ENCODE peak calls at places on chromosomes 4 and X, in eight cellular contexts. I is fibroblast of pulmonary artery, N is HFF-Myc, P is astrocyte, Y is aorta, Z is GM12865, K is H7, F is iPS DF 6.9. C is an unnamed sample.

GRCh38 chr4:101232074-101232776 is 115.1 kb downstream of the PPP3CA start:
- DNase-seq in Z (peak), K (no peak), N (no peak), P (peak), F (no peak), I (peak), Y (peak), C (no peak)

GRCh38 chr4:183249854-183250253 is 70.2 kb downstream of the CLDN22 start:
- DNase-seq in Y (no peak), N (peak), P (peak), K (no peak), I (peak), F (no peak), Z (peak), C (peak)

GRCh38 chr4:121679267-121679666 is 17.5 kb downstream of the ANXA5 start:
- DNase-seq in F (no peak), N (no peak), K (no peak), Z (no peak), Y (no peak), P (peak), I (no peak), C (no peak)

GRCh38 chr4:24850669-24851068 is 55.3 kb downstream of the SOD3 start:
- DNase-seq in Y (peak), I (peak), N (peak), K (no peak), F (no peak), Z (no peak), P (peak), C (no peak)

GRCh38 chr4:139668036-139668435 is 2.4 kb downstream of the MGST2 start:
- DNase-seq in I (no peak), N (no peak), P (no peak), Z (no peak), F (no peak), Y (no peak), K (no peak), C (no peak)

GRCh38 chr4:2251073-2251794 is 9.3 kb upstream of the HAUS3 start:
- DNase-seq in N (no peak), Y (no peak), K (peak), F (no peak), P (no peak), I (no peak), Z (no peak), C (no peak)

GRCh38 chr4:152220201-152220666 is 315.7 kb downstream of the FBXW7 start:
- DNase-seq in Y (no peak), P (peak), N (no peak), F (no peak), I (no peak), K (no peak), Z (peak), C (no peak)

GRCh38 chrX:106932492-106932923 is 12.3 kb downstream of the CLDN2 start:
- DNase-seq in P (peak), Z (no peak), I (peak), Y (no peak), F (no peak), N (no peak), K (no peak), C (no peak)

GRCh38 chr4:167020410-167020809 is 213.9 kb downstream of the SPOCK3 start:
- DNase-seq in F (no peak), N (no peak), Z (peak), K (no peak), P (no peak), I (peak), Y (no peak), C (peak)

GRCh38 chr4:42627887-42628646 is 28.8 kb downstream of the ATP8A1 start:
- DNase-seq in F (no peak), K (no peak), I (peak), Z (peak), N (no peak), Y (peak), P (no peak), C (peak)

GRCh38 chr4:166165829-166166420 is 292.9 kb downstream of the TLL1 start:
- DNase-seq in F (peak), P (peak), N (peak), K (peak), Y (no peak), Z (peak), I (peak), C (peak)

GRCh38 chrX:103061486-103061885 is 2.5 kb downstream of the BEX1 start:
- DNase-seq in F (no peak), Z (no peak), K (no peak), P (no peak), I (no peak), N (no peak), Y (no peak), C (no peak)

GRCh38 chrX:103066606-103067005 is 2.6 kb upstream of the BEX1 start:
- DNase-seq in P (peak), F (no peak), Y (no peak), N (no peak), I (peak), K (no peak), Z (no peak), C (no peak)

GRCh38 chrX:103063918-103064434 is at the start of gene BEX1:
- DNase-seq in N (no peak), Y (no peak), Z (no peak), F (no peak), K (peak), P (peak), I (peak), C (peak)

DNA sequence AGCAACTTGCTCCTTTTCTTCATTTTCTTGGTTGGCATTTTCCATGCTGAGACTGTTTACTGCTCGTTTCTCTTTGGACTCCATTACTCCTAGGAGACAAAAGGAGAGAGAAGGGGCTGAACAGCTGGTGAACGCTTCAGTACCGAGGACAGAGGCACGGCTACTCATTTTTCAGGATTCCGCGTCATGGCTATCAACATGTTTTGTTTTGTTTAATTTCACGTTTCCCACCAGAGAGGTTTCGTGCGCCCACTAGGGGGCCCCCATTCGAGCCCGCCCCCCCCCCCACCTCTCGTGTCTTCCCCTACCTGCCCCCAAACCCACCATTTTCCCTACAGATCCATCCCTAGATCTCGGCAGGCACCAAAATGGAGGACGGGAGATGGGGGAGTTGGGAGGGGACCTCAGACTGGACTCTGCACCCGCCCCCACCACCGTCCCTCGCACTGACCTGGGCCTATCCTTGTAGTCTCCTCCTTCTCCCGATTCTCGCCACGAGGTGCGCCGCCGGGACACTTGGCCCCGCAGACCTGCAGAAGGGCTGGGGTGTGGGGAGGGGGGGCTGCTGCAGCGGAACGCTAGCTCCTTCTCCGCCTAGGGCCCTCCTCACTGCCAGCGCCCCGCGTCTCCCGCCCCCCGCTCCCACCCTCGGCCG is 653 bp downstream of the BEX1 start:
- DNase-seq in N (peak), Z (no peak), F (no peak), K (peak), I (peak), Y (no peak), P (peak), C (peak)
- H3K4me3 ChIP-seq in N (peak), Z (no peak), F (peak), K (peak), I (peak), Y (no peak), P (peak), C (peak)

GRCh38 chr4:39931441-39931901 is 46.2 kb downstream of the PDS5A start:
- DNase-seq in I (no peak), Y (no peak), N (no peak), F (no peak), K (no peak), Z (peak), P (no peak), C (no peak)

GRCh38 chr4:39937683-39938268 is 39.9 kb downstream of the PDS5A start:
- DNase-seq in K (no peak), I (no peak), Y (no peak), Z (peak), F (no peak), N (no peak), P (no peak), C (no peak)

GRCh38 chr4:39932776-39933402 is 44.8 kb downstream of the PDS5A start:
- DNase-seq in N (no peak), F (no peak), I (no peak), Z (peak), P (peak), Y (no peak), K (no peak), C (no peak)

GRCh38 chr4:39936565-39937418 is 40.9 kb downstream of the PDS5A start:
- DNase-seq in Z (no peak), P (no peak), K (peak), I (no peak), Y (no peak), N (no peak), F (peak), C (no peak)

GRCh38 chr4:39933689-39934590 is 43.8 kb downstream of the PDS5A start:
- DNase-seq in Z (peak), N (no peak), P (peak), K (no peak), I (peak), Y (no peak), F (no peak), C (no peak)
- H3K4me3 ChIP-seq in Z (peak), N (no peak), P (peak), K (no peak), I (no peak), Y (no peak), F (no peak), C (no peak)

GRCh38 chrX:4173743-4174142 is 460.3 kb upstream of the PRKX start:
- DNase-seq in P (no peak), I (no peak), Y (no peak), N (no peak), K (no peak), Z (no peak), F (no peak), C (no peak)
- H3K4me3 ChIP-seq in P (no peak), I (no peak), Y (no peak), N (no peak), K (no peak), Z (no peak), F (no peak), C (no peak)

DNA sequence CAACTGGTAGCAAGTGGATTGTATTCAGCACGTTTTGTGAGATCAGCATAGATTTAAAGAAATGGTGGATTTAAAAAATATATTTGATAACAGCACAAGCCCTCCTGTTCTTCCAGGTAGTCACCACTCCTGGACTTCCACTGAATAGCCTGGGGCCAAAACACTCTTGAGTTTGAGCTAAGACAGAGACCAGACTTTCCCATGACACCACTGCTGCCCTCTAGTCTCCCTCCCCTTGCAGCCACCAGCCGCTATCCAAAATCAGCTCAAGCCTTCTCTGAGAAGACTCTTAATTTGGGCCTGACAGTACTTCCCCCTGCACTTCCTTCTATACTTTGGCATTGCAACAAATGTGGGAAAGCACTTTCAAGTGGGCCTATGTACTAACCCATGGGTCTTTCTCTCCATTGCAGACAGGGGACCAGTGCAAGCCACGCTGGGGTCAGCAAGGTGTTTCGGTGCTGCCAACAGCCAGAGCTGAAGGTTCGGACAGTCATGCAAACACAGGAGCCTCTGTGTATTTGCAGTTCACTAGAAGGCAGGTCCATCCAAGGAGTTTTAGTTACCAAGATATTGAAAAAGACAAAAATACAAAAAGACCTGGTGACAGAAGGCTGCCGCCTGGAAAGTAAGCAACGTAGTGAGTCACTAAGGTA is 40.5 kb upstream of the KLHL13 start:
- DNase-seq in K (no peak), N (no peak), I (no peak), Z (no peak), P (no peak), F (no peak), Y (no peak), C (no peak)
- H3K4me3 ChIP-seq in K (no peak), N (no peak), I (no peak), Z (no peak), P (no peak), F (no peak), Y (no peak), C (no peak)

DNA sequence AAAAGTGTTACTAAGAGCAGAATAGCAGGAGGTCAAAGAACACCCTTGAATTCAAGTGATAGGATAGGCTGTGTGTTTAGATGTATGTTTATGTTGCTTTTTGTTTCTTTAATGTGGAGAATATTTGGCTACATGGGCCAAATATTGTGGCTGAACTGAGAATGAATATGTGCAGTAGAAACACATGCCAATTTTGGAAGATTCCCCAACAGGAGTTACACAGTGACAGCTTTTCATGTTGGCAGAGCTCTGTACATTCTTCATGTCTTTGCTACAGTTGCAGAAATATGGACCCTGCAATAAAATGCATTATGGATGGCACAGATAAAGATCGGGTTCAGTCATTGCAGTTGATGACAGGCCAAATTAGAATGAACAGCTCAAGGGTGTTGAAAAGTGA is 82.9 kb upstream of the SLC4A4 start:
- DNase-seq in P (no peak), Y (no peak), Z (no peak), N (no peak), K (no peak), I (no peak), F (no peak), C (no peak)
- H3K4me3 ChIP-seq in P (no peak), Y (no peak), Z (no peak), N (no peak), K (no peak), I (no peak), F (no peak), C (no peak)

GRCh38 chrX:370244-370962 is 16.3 kb downstream of the PPP2R3B start:
- DNase-seq in I (no peak), P (no peak), Y (no peak), Z (no peak), F (no peak), K (peak), N (no peak), C (no peak)
- H3K4me3 ChIP-seq in I (no peak), P (no peak), Y (no peak), Z (no peak), F (no peak), K (no peak), N (no peak), C (no peak)

GRCh38 chr4:113433536-113434246 is 327.8 kb downstream of the CAMK2D start:
- DNase-seq in K (no peak), F (no peak), Z (no peak), P (peak), I (no peak), Y (no peak), N (no peak), C (no peak)
- H3K4me3 ChIP-seq in K (no peak), F (no peak), Z (no peak), P (no peak), I (no peak), Y (no peak), N (no peak), C (no peak)

DNA sequence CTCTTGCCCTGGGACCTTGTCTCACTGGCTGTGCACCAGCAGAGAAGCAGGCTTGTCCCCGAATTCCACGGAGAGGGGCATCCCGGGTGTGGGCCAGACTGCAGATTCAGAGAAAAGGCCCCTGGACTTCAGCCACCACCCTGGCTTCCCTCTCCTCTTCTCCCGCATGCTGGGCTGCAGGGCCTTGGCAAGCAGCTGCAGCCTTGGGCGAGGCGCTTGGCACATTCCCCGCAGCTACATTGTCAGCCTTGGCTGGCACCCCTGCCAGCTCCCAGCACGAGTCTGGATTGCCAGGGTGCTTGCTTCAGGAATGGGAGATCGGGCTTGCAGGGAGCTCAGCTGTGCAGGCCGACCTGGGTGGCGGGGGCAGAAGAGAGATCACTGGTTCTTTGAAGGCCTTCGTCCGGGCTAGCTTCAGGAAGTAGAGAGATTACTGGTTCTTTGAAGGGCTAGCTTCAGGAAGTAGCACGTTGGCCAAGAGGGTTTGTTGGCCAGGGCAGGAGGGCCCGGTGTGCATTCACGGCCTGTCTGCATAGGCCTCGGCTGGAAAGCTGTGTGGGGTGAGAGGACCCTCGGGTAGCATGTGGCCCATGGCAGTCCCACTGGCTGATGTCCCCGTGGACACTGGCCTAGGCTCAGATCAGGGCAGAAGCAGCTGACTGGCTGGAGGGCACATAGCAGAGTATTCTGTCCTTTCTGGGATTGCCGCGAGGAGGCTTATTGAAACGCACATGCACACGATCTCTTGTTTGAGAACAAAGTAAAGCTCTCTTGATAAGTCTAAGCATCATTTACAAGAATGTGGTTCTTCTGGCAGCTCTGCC is 2.7 kb downstream of the ABCD1 start:
- DNase-seq in K (no peak), I (no peak), N (no peak), Z (peak), F (no peak), P (no peak), Y (peak), C (no peak)
- H3K4me3 ChIP-seq in K (no peak), I (peak), N (no peak), Z (peak), F (no peak), P (peak), Y (no peak), C (no peak)

C was measured in Jurkat, Clone E6-1.